ENCODE peak calls at places on chromosomes 7 and 10, in ten cellular contexts. F is GM23338, L is sigmoid colon, D is HCT116, S is HL-60, Q is endothelial cell of umbilical vein, C is transverse colon, N is upper lobe of left lung, R is prostate gland, H is H1. E is an unnamed sample.

GRCh38 chr7:138237995-138238394 is 161.7 kb downstream of the AKR1D1 start:
- DNase-seq in F (no peak), L (no peak), D (no peak), S (no peak), Q (no peak), C (no peak), N (no peak), R (no peak), H (no peak), E (peak)

GRCh38 chr7:96719164-96719563 is 9.5 kb upstream of the SEM1 start:
- DNase-seq in F (peak), L (no peak), D (no peak), S (no peak), Q (no peak), C (no peak), N (no peak), R (no peak), H (no peak), E (no peak)

GRCh38 chr10:87605656-87606308 is 53.9 kb upstream of the PAPSS2 start:
- DNase-seq in F (no peak), L (no peak), D (no peak), S (no peak), Q (peak), C (no peak), N (no peak), R (no peak), H (no peak), E (no peak)

GRCh38 chr10:5620223-5620721 is 46.1 kb downstream of the ASB13 start:
- DNase-seq in F (no peak), L (no peak), D (no peak), S (no peak), Q (no peak), C (no peak), N (no peak), R (no peak), H (no peak), E (no peak)

GRCh38 chr10:50361946-50362345 is 110.6 kb upstream of the ASAH2 start:
- DNase-seq in F (no peak), L (no peak), D (no peak), S (no peak), Q (no peak), C (no peak), N (no peak), R (no peak), H (no peak), E (no peak)

GRCh38 chr10:124703778-124704427 is 40.3 kb downstream of the FAM53B start:
- DNase-seq in F (no peak), L (peak), D (no peak), S (no peak), Q (peak), C (no peak), N (no peak), R (no peak), H (no peak), E (no peak)

GRCh38 chr10:8137726-8138125 is 83.2 kb downstream of the GATA3 start:
- DNase-seq in F (no peak), L (no peak), D (no peak), S (peak), Q (no peak), C (no peak), N (no peak), R (peak), H (no peak), E (no peak)

GRCh38 chr7:119949053-119949452 is 323.9 kb upstream of the KCND2 start:
- DNase-seq in F (no peak), L (no peak), D (no peak), S (no peak), Q (no peak), C (no peak), N (no peak), R (no peak), H (no peak), E (no peak)

GRCh38 chr7:116271980-116272886 is 61.9 kb downstream of the TES start:
- DNase-seq in F (no peak), L (peak), D (peak), S (no peak), Q (peak), C (peak), N (peak), R (peak), H (no peak), E (no peak)

GRCh38 chr7:136925049-136925448 is 56.6 kb downstream of the CHRM2 start:
- DNase-seq in F (no peak), L (no peak), D (no peak), S (no peak), Q (peak), C (no peak), N (no peak), R (no peak), H (no peak), E (no peak)

GRCh38 chr10:114271014-114271778 is 32.1 kb downstream of the VWA2 start:
- DNase-seq in F (no peak), L (no peak), D (no peak), S (no peak), Q (peak), C (peak), N (no peak), R (peak), H (no peak), E (no peak)

GRCh38 chr10:88728107-88728763 is 22.2 kb downstream of the LIPK start:
- DNase-seq in F (peak), L (no peak), D (peak), S (no peak), Q (peak), C (peak), N (no peak), R (no peak), H (peak), E (peak)

GRCh38 chr7:110698576-110698975 is 392.4 kb upstream of the LRRN3 start:
- DNase-seq in F (no peak), L (no peak), D (no peak), S (no peak), Q (no peak), C (no peak), N (no peak), R (no peak), H (no peak), E (no peak)

GRCh38 chr10:104333037-104333727 is 5.1 kb downstream of the ITPRIP start:
- DNase-seq in F (peak), L (peak), D (no peak), S (no peak), Q (no peak), C (no peak), N (peak), R (no peak), H (no peak), E (no peak)

GRCh38 chr10:89550509-89550908 is 15.1 kb upstream of the SLC16A12 start:
- DNase-seq in F (no peak), L (no peak), D (no peak), S (no peak), Q (no peak), C (no peak), N (no peak), R (no peak), H (no peak), E (no peak)

GRCh38 chr7:21251166-21251806 is 176.6 kb upstream of the SP4 start:
- DNase-seq in F (no peak), L (no peak), D (no peak), S (no peak), Q (no peak), C (peak), N (no peak), R (peak), H (no peak), E (peak)

GRCh38 chr7:150586778-150587152 is 19.6 kb downstream of the GIMAP4 start:
- DNase-seq in F (no peak), L (no peak), D (no peak), S (no peak), Q (peak), C (no peak), N (no peak), R (no peak), H (no peak), E (no peak)

GRCh38 chr10:56895306-56895705 is 534.2 kb upstream of the ZWINT start:
- DNase-seq in F (no peak), L (no peak), D (no peak), S (no peak), Q (no peak), C (no peak), N (no peak), R (no peak), H (no peak), E (no peak)

GRCh38 chr10:4947039-4947634 is 16.1 kb upstream of the AKR1C1 start:
- DNase-seq in F (no peak), L (no peak), D (no peak), S (no peak), Q (no peak), C (no peak), N (no peak), R (no peak), H (no peak), E (peak)

GRCh38 chr10:63563623-63564022 is 42.4 kb downstream of the REEP3 start:
- DNase-seq in F (no peak), L (no peak), D (no peak), S (no peak), Q (no peak), C (no peak), N (no peak), R (no peak), H (no peak), E (no peak)

GRCh38 chr7:35714862-35715261 is 19.9 kb upstream of the HERPUD2 start:
- DNase-seq in F (peak), L (no peak), D (no peak), S (no peak), Q (no peak), C (no peak), N (no peak), R (peak), H (no peak), E (no peak)

GRCh38 chr10:43980715-43981114 is 332.0 kb upstream of the ZNF32 start:
- DNase-seq in F (no peak), L (no peak), D (no peak), S (no peak), Q (no peak), C (no peak), N (no peak), R (no peak), H (no peak), E (no peak)

GRCh38 chr10:17669185-17669872 is 25.4 kb downstream of the STAM start:
- DNase-seq in F (no peak), L (no peak), D (no peak), S (no peak), Q (no peak), C (no peak), N (no peak), R (no peak), H (no peak), E (no peak)

GRCh38 chr7:69038915-69039314 is 559.4 kb upstream of the AUTS2 start:
- DNase-seq in F (no peak), L (no peak), D (no peak), S (no peak), Q (no peak), C (no peak), N (no peak), R (no peak), H (no peak), E (no peak)

GRCh38 chr7:142602183-142602582 is 147.1 kb upstream of the PRSS1 start:
- DNase-seq in F (no peak), L (no peak), D (no peak), S (no peak), Q (no peak), C (no peak), N (no peak), R (no peak), H (no peak), E (no peak)

GRCh38 chr10:132175907-132176581 is 10.7 kb upstream of the DPYSL4 start:
- DNase-seq in F (peak), L (no peak), D (no peak), S (no peak), Q (peak), C (no peak), N (no peak), R (no peak), H (no peak), E (peak)

GRCh38 chr10:45422207-45422606 is 48.2 kb downstream of the ALOX5 start:
- DNase-seq in F (no peak), L (no peak), D (no peak), S (no peak), Q (no peak), C (no peak), N (no peak), R (no peak), H (no peak), E (no peak)

GRCh38 chr7:97016392-97017196 is 8.0 kb downstream of the DLX5 start:
- DNase-seq in F (peak), L (no peak), D (no peak), S (no peak), Q (no peak), C (no peak), N (no peak), R (no peak), H (peak), E (peak)

GRCh38 chr10:92387289-92387940 is 96.4 kb downstream of the MARCHF5 start:
- DNase-seq in F (peak), L (no peak), D (peak), S (peak), Q (peak), C (no peak), N (peak), R (no peak), H (peak), E (peak)

GRCh38 chr7:22662031-22662430 is 65.0 kb upstream of the IL6 start:
- DNase-seq in F (no peak), L (no peak), D (no peak), S (no peak), Q (peak), C (no peak), N (no peak), R (no peak), H (no peak), E (no peak)

GRCh38 chr7:117195361-117195760 is 127.5 kb downstream of the WNT2 start:
- DNase-seq in F (no peak), L (no peak), D (no peak), S (no peak), Q (peak), C (no peak), N (no peak), R (no peak), H (no peak), E (no peak)

GRCh38 chr7:141354251-141354650 is 197.0 kb upstream of the AGK start:
- DNase-seq in F (no peak), L (no peak), D (no peak), S (no peak), Q (peak), C (no peak), N (no peak), R (no peak), H (no peak), E (no peak)

GRCh38 chr7:2612445-2613112 is 19.2 kb upstream of the TTYH3 start:
- DNase-seq in F (peak), L (no peak), D (peak), S (no peak), Q (no peak), C (peak), N (no peak), R (no peak), H (peak), E (no peak)

GRCh38 chr7:113086431-113086888 is at the start of gene GPR85:
- DNase-seq in F (peak), L (peak), D (no peak), S (peak), Q (peak), C (peak), N (peak), R (peak), H (peak), E (no peak)

GRCh38 chr7:90401989-90402388 is 1.3 kb upstream of the CLDN12 start:
- DNase-seq in F (no peak), L (no peak), D (no peak), S (no peak), Q (peak), C (peak), N (no peak), R (no peak), H (no peak), E (no peak)

GRCh38 chr7:7183061-7183832 is 903 bp downstream of the C1GALT1 start:
- DNase-seq in F (peak), L (peak), D (no peak), S (no peak), Q (peak), C (peak), N (peak), R (peak), H (no peak), E (no peak)

GRCh38 chr7:27814054-27814453 is 74.1 kb downstream of the TAX1BP1 start:
- DNase-seq in F (no peak), L (no peak), D (no peak), S (no peak), Q (no peak), C (no peak), N (no peak), R (no peak), H (no peak), E (no peak)

GRCh38 chr7:142796501-142797341 is 26.0 kb downstream of the PRSS2 start:
- DNase-seq in F (peak), L (no peak), D (no peak), S (no peak), Q (no peak), C (no peak), N (no peak), R (no peak), H (peak), E (no peak)

GRCh38 chr10:85645851-85646250 is 720.7 kb downstream of the GRID1 start:
- DNase-seq in F (no peak), L (no peak), D (no peak), S (no peak), Q (no peak), C (no peak), N (no peak), R (no peak), H (no peak), E (no peak)

GRCh38 chr10:92688573-92688926 is 1.2 kb upstream of the HHEX start:
- DNase-seq in F (no peak), L (no peak), D (no peak), S (peak), Q (no peak), C (no peak), N (no peak), R (no peak), H (no peak), E (no peak)

GRCh38 chr10:29866356-29866755 is 193.0 kb downstream of the JCAD start:
- DNase-seq in F (no peak), L (no peak), D (no peak), S (no peak), Q (no peak), C (no peak), N (no peak), R (no peak), H (no peak), E (no peak)

GRCh38 chr10:29873941-29874340 is 185.4 kb downstream of the JCAD start:
- DNase-seq in F (no peak), L (no peak), D (no peak), S (no peak), Q (no peak), C (no peak), N (no peak), R (no peak), H (no peak), E (no peak)

GRCh38 chr10:29865700-29866355 is 193.6 kb downstream of the JCAD start:
- DNase-seq in F (no peak), L (no peak), D (peak), S (no peak), Q (no peak), C (no peak), N (no peak), R (no peak), H (no peak), E (no peak)

GRCh38 chr10:29870522-29871044 is 188.8 kb downstream of the JCAD start:
- DNase-seq in F (no peak), L (no peak), D (no peak), S (no peak), Q (no peak), C (no peak), N (no peak), R (no peak), H (no peak), E (no peak)

GRCh38 chr10:29869593-29869992 is 189.8 kb downstream of the JCAD start:
- DNase-seq in F (no peak), L (no peak), D (no peak), S (no peak), Q (no peak), C (no peak), N (no peak), R (no peak), H (no peak), E (no peak)
- TF ChIP-seq POLR2AphosphoS5 in F (no peak), L (peak), D (no peak), S (no peak), Q (no peak), C (no peak), N (no peak), R (no peak), H (no peak), E (no peak)

GRCh38 chr10:69730251-69731156 is 71.2 kb upstream of the COL13A1 start:
- DNase-seq in F (no peak), L (peak), D (no peak), S (no peak), Q (no peak), C (no peak), N (no peak), R (no peak), H (no peak), E (no peak)

GRCh38 chr10:69726850-69727249 is 74.9 kb upstream of the COL13A1 start:
- DNase-seq in F (no peak), L (no peak), D (no peak), S (no peak), Q (no peak), C (no peak), N (no peak), R (no peak), H (no peak), E (no peak)

GRCh38 chr10:69731184-69731583 is 70.5 kb upstream of the COL13A1 start:
- DNase-seq in F (no peak), L (peak), D (no peak), S (no peak), Q (peak), C (no peak), N (no peak), R (no peak), H (no peak), E (no peak)

GRCh38 chr10:69729326-69730048 is 72.2 kb upstream of the COL13A1 start:
- DNase-seq in F (no peak), L (peak), D (no peak), S (no peak), Q (no peak), C (no peak), N (no peak), R (no peak), H (no peak), E (no peak)

GRCh38 chr10:69728335-69728861 is 73.3 kb upstream of the COL13A1 start:
- DNase-seq in F (no peak), L (no peak), D (no peak), S (no peak), Q (peak), C (no peak), N (no peak), R (no peak), H (no peak), E (no peak)
- H3K27ac ChIP-seq in F (no peak), L (no peak), D (no peak), S (no peak), Q (peak), C (no peak), N (no peak), R (no peak), H (no peak), E (no peak)

GRCh38 chr10:133245439-133246235 is 8.0 kb downstream of the VENTX start:
- DNase-seq in F (no peak), L (no peak), D (no peak), S (no peak), Q (no peak), C (peak), N (no peak), R (no peak), H (no peak), E (peak)
- TF ChIP-seq POLR2AphosphoS5 in F (no peak), L (no peak), D (no peak), S (no peak), Q (no peak), C (no peak), N (no peak), R (no peak), H (no peak), E (no peak)

DNA sequence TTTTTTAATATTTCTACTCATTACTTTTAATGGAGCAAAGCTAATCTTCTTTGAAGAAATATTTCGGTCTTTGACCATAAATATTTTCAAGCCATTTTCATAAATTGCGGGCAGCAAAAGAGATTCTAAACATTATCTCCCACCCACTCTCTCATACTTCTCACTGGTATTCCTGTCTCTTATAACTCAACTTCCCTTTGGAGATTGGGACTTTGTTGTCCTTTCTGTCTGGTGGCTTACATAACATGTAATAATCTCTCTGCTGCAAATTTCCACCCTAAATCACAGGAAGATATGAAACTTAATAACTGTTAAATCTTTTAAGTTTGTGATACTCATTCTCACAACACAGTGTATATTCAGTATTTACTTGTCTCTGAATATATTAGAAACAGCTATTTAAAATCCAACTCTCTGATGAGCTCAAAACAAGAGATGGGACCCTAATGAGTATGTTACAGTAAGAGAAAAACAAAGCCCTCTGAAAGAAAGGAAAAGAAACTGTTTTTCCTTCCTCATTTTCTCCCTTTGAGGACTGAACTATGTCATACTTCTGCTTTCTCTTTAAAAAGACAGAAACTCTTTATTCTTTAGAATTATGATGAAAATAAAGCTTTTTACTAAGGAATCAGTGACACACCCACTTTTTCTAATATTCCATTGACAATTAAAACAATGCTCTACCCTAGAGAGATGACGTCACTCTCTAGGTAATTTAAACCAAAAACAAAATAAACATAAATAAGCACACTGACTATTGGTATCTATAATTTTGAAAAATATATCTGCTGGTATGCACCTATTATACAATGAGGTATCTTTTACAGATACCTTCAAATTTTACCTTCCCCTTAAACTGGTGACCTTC is 14.7 kb downstream of the CALCR start:
- DNase-seq in F (no peak), L (no peak), D (no peak), S (no peak), Q (no peak), C (no peak), N (no peak), R (no peak), H (no peak), E (no peak)
- H3K27ac ChIP-seq in F (no peak), L (no peak), D (no peak), S (no peak), Q (no peak), C (no peak), N (no peak), R (no peak), H (no peak), E (no peak)

GRCh38 chr7:20241491-20242261 is 24.5 kb upstream of the MACC1 start:
- DNase-seq in F (no peak), L (no peak), D (no peak), S (no peak), Q (no peak), C (no peak), N (no peak), R (peak), H (no peak), E (peak)
- TF ChIP-seq POLR2AphosphoS5 in F (no peak), L (no peak), D (no peak), S (no peak), Q (no peak), C (no peak), N (no peak), R (peak), H (no peak), E (no peak)

E was measured in HepG2.